ENCODE peak calls at places on chromosomes 16 and 17, in five cellular contexts. Y is adrenal gland, I is heart left ventricle, F is cardiac muscle cell, V is lower lobe of right lung. B is an unnamed sample.

GRCh38 chr17:42560246-42560645 is 1.7 kb upstream of the COASY start:
- DNase-seq in Y (no peak), I (no peak), F (no peak), V (no peak), B (no peak)

GRCh38 chr16:11016993-11017392 is 72.6 kb downstream of the CLEC16A start:
- DNase-seq in Y (peak; percentile 82), I (no peak), F (no peak), V (peak; percentile 67), B (peak; percentile 28)

GRCh38 chr17:38724337-38724988 is 5.7 kb upstream of the CISD3 start:
- DNase-seq in Y (peak; percentile 75), I (peak; percentile 73), F (no peak), V (no peak), B (no peak)

GRCh38 chr17:39224778-39225307 is 902 bp downstream of the STAC2 start:
- DNase-seq in Y (no peak), I (no peak), F (no peak), V (no peak), B (no peak)

GRCh38 chr16:11094838-11095565 is 150.6 kb downstream of the CLEC16A start:
- DNase-seq in Y (no peak), I (no peak), F (no peak), V (no peak), B (no peak)

GRCh38 chr17:4583796-4584124 is 569 bp upstream of the SMTNL2 start:
- DNase-seq in Y (no peak), I (no peak), F (peak; percentile 83), V (no peak), B (no peak)

GRCh38 chr16:47037396-47037745 is 63.9 kb upstream of the DNAJA2 start:
- DNase-seq in Y (no peak), I (no peak), F (peak; percentile 18), V (no peak), B (peak; percentile 29)

GRCh38 chr16:2919511-2920255 is 8.0 kb downstream of the FLYWCH1 start:
- DNase-seq in Y (peak; percentile 73), I (peak; percentile 43), F (peak; percentile 68), V (no peak), B (peak; percentile 73)

GRCh38 chr17:40857535-40857934 is 9.5 kb downstream of the KRT12 start:
- DNase-seq in Y (no peak), I (no peak), F (no peak), V (no peak), B (no peak)

GRCh38 chr16:88633684-88634140 is 4.7 kb upstream of the IL17C start:
- DNase-seq in Y (no peak), I (no peak), F (peak; percentile 26), V (peak; percentile 62), B (peak; percentile 45)

GRCh38 chr16:13909872-13910303 is 10.1 kb upstream of the ERCC4 start:
- DNase-seq in Y (peak; percentile 42), I (peak; percentile 69), F (no peak), V (no peak), B (peak; percentile 97)

GRCh38 chr17:156946-157345 is 19.6 kb downstream of the SCGB1C2 start:
- DNase-seq in Y (no peak), I (no peak), F (no peak), V (no peak), B (no peak)

GRCh38 chr17:41492771-41493170 is 3.1 kb upstream of the KRT36 start:
- DNase-seq in Y (peak; percentile 29), I (peak; percentile 38), F (peak; percentile 33), V (no peak), B (no peak)

GRCh38 chr17:2799653-2800052 is 3.4 kb downstream of the RAP1GAP2 start:
- DNase-seq in Y (no peak), I (no peak), F (no peak), V (no peak), B (no peak)

GRCh38 chr17:44363613-44364159 is at the start of gene FAM171A2:
- DNase-seq in Y (no peak), I (peak; percentile 54), F (peak; percentile 88), V (peak; percentile 79), B (peak; percentile 66)

GRCh38 chr16:7866144-7866543 is 533.5 kb downstream of the RBFOX1 start:
- DNase-seq in Y (no peak), I (no peak), F (no peak), V (no peak), B (no peak)

GRCh38 chr17:57106836-57107497 is 21.9 kb downstream of the AKAP1 start:
- DNase-seq in Y (no peak), I (no peak), F (no peak), V (no peak), B (no peak)

GRCh38 chr16:760498-761343 is at the start of gene MSLN:
- DNase-seq in Y (no peak), I (peak; percentile 6), F (no peak), V (peak; percentile 69), B (no peak)

GRCh38 chr17:68011199-68011665 is 15.0 kb upstream of the C17orf58 start:
- DNase-seq in Y (no peak), I (peak; percentile 38), F (peak; percentile 63), V (peak; percentile 72), B (peak; percentile 56)

GRCh38 chr16:20707461-20707860 is 10.0 kb upstream of the ACSM1 start:
- DNase-seq in Y (no peak), I (no peak), F (no peak), V (no peak), B (peak; percentile 26)

GRCh38 chr17:66343531-66344078 is 41.2 kb downstream of the PRKCA start:
- DNase-seq in Y (peak; percentile 41), I (no peak), F (no peak), V (no peak), B (no peak)

GRCh38 chr16:53768593-53768992 is 64.6 kb downstream of the FTO start:
- DNase-seq in Y (no peak), I (no peak), F (no peak), V (no peak), B (no peak)

GRCh38 chr16:53769787-53770186 is 65.8 kb downstream of the FTO start:
- DNase-seq in Y (no peak), I (no peak), F (peak; percentile 66), V (no peak), B (no peak)

GRCh38 chr16:53769185-53769584 is 65.2 kb downstream of the FTO start:
- DNase-seq in Y (no peak), I (no peak), F (no peak), V (no peak), B (no peak)

GRCh38 chr16:53771655-53772497 is 67.9 kb downstream of the FTO start:
- DNase-seq in Y (no peak), I (no peak), F (no peak), V (no peak), B (no peak)

GRCh38 chr16:53770641-53771040 is 66.7 kb downstream of the FTO start:
- DNase-seq in Y (no peak), I (no peak), F (no peak), V (no peak), B (no peak)
- H3K4me1 ChIP-seq in Y (peaks cover 33% of the 10 kb centered on the region), I (no peaks in the 10 kb centered on the region), F (peaks cover 64% of the 10 kb centered on the region), V (peaks cover 70% of the 10 kb centered on the region), B (peaks cover 27% of the 10 kb centered on the region)

DNA sequence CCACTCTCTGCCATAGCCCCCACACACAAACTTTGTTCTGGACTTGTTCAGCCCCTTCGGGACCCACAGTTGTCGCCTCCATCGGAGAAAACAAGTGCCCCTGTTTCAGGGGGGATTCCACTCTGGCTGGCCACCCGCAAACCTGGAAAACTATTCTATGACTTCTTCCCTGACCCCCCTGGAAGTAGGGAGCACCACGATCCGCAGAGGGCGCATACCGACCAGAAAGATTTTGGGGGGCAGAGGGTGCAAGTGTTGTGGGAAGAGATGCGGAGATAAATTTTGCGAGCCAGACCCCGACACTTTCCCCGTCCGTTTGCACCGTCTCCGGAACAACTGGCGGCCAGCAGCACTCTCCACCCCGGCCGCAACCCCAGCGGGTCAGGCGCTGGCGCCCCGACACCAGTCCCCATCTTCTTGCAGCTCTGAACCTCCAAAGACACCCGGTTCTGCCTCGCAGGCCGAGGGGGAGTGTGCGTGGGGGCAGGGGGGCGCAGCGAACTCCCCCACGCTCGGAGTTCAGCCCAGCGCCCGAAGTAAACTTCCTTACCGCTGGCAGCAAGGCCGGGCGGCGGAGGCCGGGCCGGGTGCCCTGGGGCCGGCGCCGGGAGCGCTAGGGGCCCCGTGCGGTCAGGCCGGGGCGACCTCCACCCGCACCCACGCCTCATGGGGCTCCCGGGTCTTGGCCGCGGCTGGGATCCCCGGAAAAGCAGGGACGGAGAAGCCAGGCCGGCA is 744 bp downstream of the SALL1 start:
- DNase-seq in Y (no peak), I (no peak), F (peak; percentile 53), V (no peak), B (no peak)
- H3K4me3 ChIP-seq in Y (no peak overlapping the region), I (peak overlapping the region; percentile 62), F (peak overlapping the region; percentile 68), V (no peak overlapping the region), B (no peak overlapping the region)

DNA sequence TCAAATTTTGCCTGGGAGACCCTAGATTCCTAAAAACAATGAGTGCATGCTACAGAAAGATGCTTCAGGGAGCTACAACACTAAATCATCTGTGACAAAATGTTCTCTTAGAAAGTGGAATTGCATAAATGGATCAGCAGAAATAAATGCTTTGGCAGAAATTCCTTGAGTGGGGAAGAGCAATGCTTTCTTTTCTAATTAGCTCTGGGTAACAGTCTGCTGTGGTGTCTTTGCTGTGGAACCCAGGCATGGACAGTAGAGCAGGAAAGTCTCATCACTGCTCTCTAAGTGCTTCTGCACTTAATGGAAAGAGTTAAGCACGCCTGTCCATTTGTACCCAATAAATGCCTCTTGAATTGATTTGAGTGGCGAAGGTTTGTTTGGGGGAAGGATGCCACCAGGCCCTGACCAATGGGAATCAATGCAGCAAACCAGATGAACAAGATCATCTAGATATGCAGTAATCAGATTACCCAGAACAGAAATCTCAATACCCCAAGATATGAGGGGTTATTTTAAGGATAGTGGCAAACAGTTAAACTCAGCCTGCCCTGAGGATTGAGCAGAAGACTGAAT is 13.5 kb downstream of the HLF start:
- DNase-seq in Y (no peak), I (no peak), F (no peak), V (no peak), B (no peak)
- H3K4me1 ChIP-seq in Y (peaks cover 43% of the 10 kb centered on the region), I (no peaks in the 10 kb centered on the region), F (peaks cover 16% of the 10 kb centered on the region), V (peaks cover 61% of the 10 kb centered on the region), B (peaks cover 42% of the 10 kb centered on the region)

GRCh38 chr17:50834126-50834785 is 1.1 kb upstream of the WFIKKN2 start:
- DNase-seq in Y (no peak), I (no peak), F (no peak), V (no peak), B (no peak)

GRCh38 chr17:50836826-50837225 is 1.4 kb downstream of the WFIKKN2 start:
- DNase-seq in Y (no peak), I (no peak), F (no peak), V (no peak), B (no peak)

GRCh38 chr17:50833396-50834125 is 1.8 kb upstream of the WFIKKN2 start:
- DNase-seq in Y (no peak), I (no peak), F (no peak), V (no peak), B (no peak)

GRCh38 chr17:50835563-50836231 is at the start of gene WFIKKN2:
- DNase-seq in Y (no peak), I (no peak), F (no peak), V (no peak), B (no peak)

DNA sequence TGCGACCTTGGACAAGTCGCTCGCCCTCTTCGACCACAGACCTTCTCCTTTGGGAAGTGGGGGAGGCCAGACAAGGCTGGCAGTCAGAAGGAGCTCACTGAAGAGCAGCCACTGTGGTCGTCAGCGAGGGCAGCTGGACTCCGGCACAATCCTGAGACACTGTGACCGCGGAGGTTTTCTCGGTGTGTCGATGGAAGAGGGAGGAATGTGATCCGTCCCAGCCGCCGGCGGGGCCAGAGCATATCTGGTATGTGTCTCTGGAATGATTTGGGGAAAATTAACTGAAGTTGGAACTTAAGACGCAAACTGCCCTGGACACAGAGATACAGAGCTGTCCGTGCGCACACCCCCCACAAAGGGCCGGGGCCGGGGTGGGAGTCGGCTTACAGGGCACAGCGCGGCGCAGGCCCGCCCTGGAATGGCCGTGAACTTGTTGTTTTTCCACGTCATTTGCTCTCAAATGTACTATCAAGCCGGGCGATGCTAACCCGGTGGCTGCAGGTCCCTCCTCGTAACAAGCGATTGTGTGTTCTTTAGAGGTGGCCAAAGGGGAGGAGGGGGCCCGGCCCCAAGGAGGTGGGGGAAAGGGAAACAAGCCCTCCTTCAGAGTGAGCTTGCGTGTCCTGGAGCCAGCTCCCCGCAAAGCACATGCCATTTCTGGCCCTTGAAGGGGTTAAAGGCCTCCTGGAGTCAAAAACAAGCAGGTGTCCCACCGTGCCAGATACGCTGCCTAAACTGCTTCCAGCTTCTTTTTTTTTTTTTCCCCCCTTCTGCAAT is 412 bp upstream of the WFIKKN2 start:
- DNase-seq in Y (no peak), I (no peak), F (peak; percentile 40), V (no peak), B (no peak)
- H3K4me3 ChIP-seq in Y (no peak overlapping the region), I (peak overlapping the region; percentile 47), F (no peak overlapping the region), V (peak overlapping the region; percentile 31), B (no peak overlapping the region)

B was measured in body of pancreas.